ENCODE peak calls at places on chromosomes 5 and 9, in six cellular contexts. One of them, this sample, is unnamed. For H3K27me3 and H3K4me1, the result is how much of the 10 kb centered on the place peaks cover.

GRCh38 chr5:72178910-72179815 is 71.9 kb downstream of the MAP1B start:
- DNase-seq in esophagus squamous epithelium: no peak
- DNase-seq in effector memory CD4-positive, alpha-beta T cell: no peak
- DNase-seq in adrenal gland: peak
- DNase-seq in left ventricle myocardium inferior: peak
- DNase-seq in mesenchymal stem cell: peak
- DNase-seq in this sample: no peak

GRCh38 chr9:87543251-87543650 is 45.6 kb downstream of the DAPK1 start:
- DNase-seq in esophagus squamous epithelium: no peak
- DNase-seq in effector memory CD4-positive, alpha-beta T cell: no peak
- DNase-seq in adrenal gland: no peak
- DNase-seq in left ventricle myocardium inferior: no peak
- DNase-seq in mesenchymal stem cell: no peak
- DNase-seq in this sample: no peak

GRCh38 chr5:9835121-9835770 is 205.1 kb upstream of the TAS2R1 start:
- DNase-seq in esophagus squamous epithelium: no peak
- DNase-seq in effector memory CD4-positive, alpha-beta T cell: no peak
- DNase-seq in adrenal gland: no peak
- DNase-seq in left ventricle myocardium inferior: no peak
- DNase-seq in mesenchymal stem cell: no peak
- DNase-seq in this sample: no peak

GRCh38 chr5:33401482-33402390 is 39.0 kb upstream of the TARS1 start:
- DNase-seq in esophagus squamous epithelium: no peak
- DNase-seq in effector memory CD4-positive, alpha-beta T cell: no peak
- DNase-seq in adrenal gland: no peak
- DNase-seq in left ventricle myocardium inferior: no peak
- DNase-seq in mesenchymal stem cell: peak
- DNase-seq in this sample: no peak

GRCh38 chr5:17340363-17340762 is 122.9 kb downstream of the BASP1 start:
- DNase-seq in esophagus squamous epithelium: no peak
- DNase-seq in effector memory CD4-positive, alpha-beta T cell: no peak
- DNase-seq in adrenal gland: no peak
- DNase-seq in left ventricle myocardium inferior: no peak
- DNase-seq in mesenchymal stem cell: peak
- DNase-seq in this sample: no peak

GRCh38 chr9:68949271-68950000 is 64.5 kb downstream of the PRKACG start:
- DNase-seq in esophagus squamous epithelium: no peak
- DNase-seq in effector memory CD4-positive, alpha-beta T cell: no peak
- DNase-seq in adrenal gland: peak
- DNase-seq in left ventricle myocardium inferior: peak
- DNase-seq in mesenchymal stem cell: no peak
- DNase-seq in this sample: no peak

GRCh38 chr5:111143910-111144309 is 51.8 kb downstream of the WDR36 start:
- DNase-seq in esophagus squamous epithelium: no peak
- DNase-seq in effector memory CD4-positive, alpha-beta T cell: no peak
- DNase-seq in adrenal gland: peak
- DNase-seq in left ventricle myocardium inferior: peak
- DNase-seq in mesenchymal stem cell: peak
- DNase-seq in this sample: no peak

GRCh38 chr5:112097768-112098167 is 321.3 kb downstream of the EPB41L4A start:
- DNase-seq in esophagus squamous epithelium: no peak
- DNase-seq in effector memory CD4-positive, alpha-beta T cell: no peak
- DNase-seq in adrenal gland: no peak
- DNase-seq in left ventricle myocardium inferior: no peak
- DNase-seq in mesenchymal stem cell: no peak
- DNase-seq in this sample: no peak

GRCh38 chr9:114300846-114301797 is 21.8 kb upstream of the ORM1 start:
- DNase-seq in esophagus squamous epithelium: no peak
- DNase-seq in effector memory CD4-positive, alpha-beta T cell: no peak
- DNase-seq in adrenal gland: no peak
- DNase-seq in left ventricle myocardium inferior: no peak
- DNase-seq in mesenchymal stem cell: no peak
- DNase-seq in this sample: no peak

GRCh38 chr9:127910613-127911205 is 6.1 kb downstream of the ST6GALNAC4 start:
- DNase-seq in esophagus squamous epithelium: no peak
- DNase-seq in effector memory CD4-positive, alpha-beta T cell: no peak
- DNase-seq in adrenal gland: no peak
- DNase-seq in left ventricle myocardium inferior: no peak
- DNase-seq in mesenchymal stem cell: no peak
- DNase-seq in this sample: no peak

GRCh38 chr5:59542841-59543825 is 350.4 kb downstream of the PDE4D start:
- DNase-seq in esophagus squamous epithelium: no peak
- DNase-seq in effector memory CD4-positive, alpha-beta T cell: no peak
- DNase-seq in adrenal gland: peak
- DNase-seq in left ventricle myocardium inferior: peak
- DNase-seq in mesenchymal stem cell: peak
- DNase-seq in this sample: no peak

GRCh38 chr5:135544666-135545045 is 8.9 kb upstream of the NEUROG1 start:
- DNase-seq in esophagus squamous epithelium: no peak
- DNase-seq in effector memory CD4-positive, alpha-beta T cell: no peak
- DNase-seq in adrenal gland: no peak
- DNase-seq in left ventricle myocardium inferior: no peak
- DNase-seq in mesenchymal stem cell: no peak
- DNase-seq in this sample: peak

GRCh38 chr5:135376961-135377621 is 21.9 kb downstream of the MACROH2A1 start:
- DNase-seq in esophagus squamous epithelium: no peak
- DNase-seq in effector memory CD4-positive, alpha-beta T cell: no peak
- DNase-seq in adrenal gland: no peak
- DNase-seq in left ventricle myocardium inferior: no peak
- DNase-seq in mesenchymal stem cell: no peak
- DNase-seq in this sample: no peak

GRCh38 chr5:140152610-140152999 is 22.4 kb upstream of the CYSTM1 start:
- DNase-seq in esophagus squamous epithelium: no peak
- DNase-seq in effector memory CD4-positive, alpha-beta T cell: no peak
- DNase-seq in adrenal gland: no peak
- DNase-seq in left ventricle myocardium inferior: no peak
- DNase-seq in mesenchymal stem cell: no peak
- DNase-seq in this sample: no peak

GRCh38 chr9:2800385-2801179 is 43.3 kb downstream of the PUM3 start:
- DNase-seq in esophagus squamous epithelium: no peak
- DNase-seq in effector memory CD4-positive, alpha-beta T cell: no peak
- DNase-seq in adrenal gland: no peak
- DNase-seq in left ventricle myocardium inferior: no peak
- DNase-seq in mesenchymal stem cell: no peak
- DNase-seq in this sample: no peak

GRCh38 chr5:67538855-67539506 is 342.4 kb upstream of the CD180 start:
- DNase-seq in esophagus squamous epithelium: no peak
- DNase-seq in effector memory CD4-positive, alpha-beta T cell: no peak
- DNase-seq in adrenal gland: no peak
- DNase-seq in left ventricle myocardium inferior: no peak
- DNase-seq in mesenchymal stem cell: no peak
- DNase-seq in this sample: no peak

GRCh38 chr9:124042168-124042775 is 30.7 kb downstream of the LHX2 start:
- DNase-seq in esophagus squamous epithelium: no peak
- DNase-seq in effector memory CD4-positive, alpha-beta T cell: no peak
- DNase-seq in adrenal gland: no peak
- DNase-seq in left ventricle myocardium inferior: no peak
- DNase-seq in mesenchymal stem cell: no peak
- DNase-seq in this sample: peak

DNA sequence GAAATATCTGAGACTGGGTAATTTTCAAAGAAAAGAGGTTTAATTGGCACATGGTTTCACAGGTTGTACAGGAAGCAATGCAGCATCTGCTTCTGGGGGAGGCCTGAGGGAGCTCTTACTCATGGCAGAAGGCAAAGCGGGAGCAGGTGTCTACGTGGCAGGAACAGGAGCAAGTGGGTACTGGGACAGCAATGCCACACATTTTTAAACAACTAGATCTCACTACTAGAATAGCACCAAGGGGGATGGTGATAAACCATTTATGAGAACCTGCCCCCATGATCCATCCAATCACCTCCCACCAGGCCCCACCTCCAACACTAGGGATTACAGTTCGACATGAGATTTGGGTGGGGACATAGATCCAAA is 47.6 kb upstream of the HOMER1 start:
- DNase-seq in esophagus squamous epithelium: no peak
- DNase-seq in effector memory CD4-positive, alpha-beta T cell: no peak
- DNase-seq in adrenal gland: no peak
- DNase-seq in left ventricle myocardium inferior: no peak
- DNase-seq in mesenchymal stem cell: no peak
- DNase-seq in this sample: no peak
- H3K27me3 ChIP-seq in esophagus squamous epithelium: under half
- H3K27me3 ChIP-seq in effector memory CD4-positive, alpha-beta T cell: under half
- H3K27me3 ChIP-seq in adrenal gland: under half
- H3K27me3 ChIP-seq in left ventricle myocardium inferior: under half
- H3K27me3 ChIP-seq in mesenchymal stem cell: under half
- H3K27me3 ChIP-seq in this sample: under half

GRCh38 chr9:27499481-27499880 is 24.6 kb upstream of the IFNK start:
- DNase-seq in esophagus squamous epithelium: no peak
- DNase-seq in effector memory CD4-positive, alpha-beta T cell: no peak
- DNase-seq in adrenal gland: no peak
- DNase-seq in left ventricle myocardium inferior: no peak
- DNase-seq in mesenchymal stem cell: peak
- DNase-seq in this sample: no peak
- H3K4me1 ChIP-seq in esophagus squamous epithelium: under half
- H3K4me1 ChIP-seq in effector memory CD4-positive, alpha-beta T cell: under half
- H3K4me1 ChIP-seq in adrenal gland: under half
- H3K4me1 ChIP-seq in left ventricle myocardium inferior: under half
- H3K4me1 ChIP-seq in mesenchymal stem cell: under half
- H3K4me1 ChIP-seq in this sample: under half

GRCh38 chr5:378301-378891 is 56.9 kb downstream of the AHRR start:
- DNase-seq in esophagus squamous epithelium: no peak
- DNase-seq in effector memory CD4-positive, alpha-beta T cell: no peak
- DNase-seq in adrenal gland: no peak
- DNase-seq in left ventricle myocardium inferior: no peak
- DNase-seq in mesenchymal stem cell: peak
- DNase-seq in this sample: peak
- H3K27ac ChIP-seq in esophagus squamous epithelium: no peak
- H3K27ac ChIP-seq in effector memory CD4-positive, alpha-beta T cell: no peak
- H3K27ac ChIP-seq in adrenal gland: no peak
- H3K27ac ChIP-seq in left ventricle myocardium inferior: no peak
- H3K27ac ChIP-seq in mesenchymal stem cell: no peak
- H3K27ac ChIP-seq in this sample: no peak

GRCh38 chr9:37309136-37309535 is 113.4 kb upstream of the GRHPR start:
- DNase-seq in esophagus squamous epithelium: no peak
- DNase-seq in effector memory CD4-positive, alpha-beta T cell: no peak
- DNase-seq in adrenal gland: peak
- DNase-seq in left ventricle myocardium inferior: no peak
- DNase-seq in mesenchymal stem cell: no peak
- DNase-seq in this sample: no peak

DNA sequence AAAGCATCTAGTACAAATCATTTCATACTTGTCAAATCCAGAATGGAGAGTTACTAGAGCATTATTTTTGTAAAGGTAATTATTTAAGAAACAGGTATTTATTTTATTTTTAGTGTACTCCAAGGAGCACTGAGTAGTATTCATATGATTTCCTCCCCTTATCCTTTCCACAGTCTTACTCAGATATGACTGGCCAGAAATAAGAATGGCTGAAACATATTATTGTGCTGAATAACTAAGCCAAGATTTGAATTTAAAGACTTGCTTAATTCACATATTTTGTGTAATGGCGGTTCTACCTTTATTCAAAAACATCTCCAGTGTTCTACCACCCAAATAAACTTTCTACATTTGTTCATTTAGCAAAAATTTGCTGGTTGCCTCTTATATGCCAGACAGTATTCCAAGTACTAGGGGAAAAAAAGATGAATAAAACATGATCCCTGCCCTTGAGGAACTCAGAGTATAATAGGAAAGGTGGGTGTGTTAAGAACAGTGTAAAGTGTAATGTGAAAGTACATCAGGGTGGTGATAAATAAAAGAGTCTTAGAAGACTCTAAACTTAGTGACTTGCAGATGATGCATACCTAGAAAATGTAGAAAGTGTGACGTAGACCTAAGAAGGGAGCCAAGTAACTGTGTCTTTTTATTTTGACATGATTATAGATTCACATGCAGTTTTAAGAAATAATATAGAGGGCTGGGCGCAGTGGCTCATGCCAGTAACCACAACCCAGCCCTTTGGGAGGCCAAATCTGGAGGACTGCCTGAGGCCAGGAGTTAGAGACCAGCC is 110.4 kb upstream of the GRHPR start:
- DNase-seq in esophagus squamous epithelium: no peak
- DNase-seq in effector memory CD4-positive, alpha-beta T cell: no peak
- DNase-seq in adrenal gland: no peak
- DNase-seq in left ventricle myocardium inferior: no peak
- DNase-seq in mesenchymal stem cell: no peak
- DNase-seq in this sample: no peak
- H3K27me3 ChIP-seq in esophagus squamous epithelium: under half
- H3K27me3 ChIP-seq in effector memory CD4-positive, alpha-beta T cell: under half
- H3K27me3 ChIP-seq in adrenal gland: under half
- H3K27me3 ChIP-seq in left ventricle myocardium inferior: under half
- H3K27me3 ChIP-seq in mesenchymal stem cell: under half
- H3K27me3 ChIP-seq in this sample: under half

GRCh38 chr9:134173127-134174072 is 9.0 kb upstream of the RNU6ATAC start:
- DNase-seq in esophagus squamous epithelium: no peak
- DNase-seq in effector memory CD4-positive, alpha-beta T cell: no peak
- DNase-seq in adrenal gland: no peak
- DNase-seq in left ventricle myocardium inferior: no peak
- DNase-seq in mesenchymal stem cell: no peak
- DNase-seq in this sample: peak
- H3K4me1 ChIP-seq in esophagus squamous epithelium: under half
- H3K4me1 ChIP-seq in effector memory CD4-positive, alpha-beta T cell: under half
- H3K4me1 ChIP-seq in adrenal gland: under half
- H3K4me1 ChIP-seq in left ventricle myocardium inferior: under half
- H3K4me1 ChIP-seq in mesenchymal stem cell: under half
- H3K4me1 ChIP-seq in this sample: under half

DNA sequence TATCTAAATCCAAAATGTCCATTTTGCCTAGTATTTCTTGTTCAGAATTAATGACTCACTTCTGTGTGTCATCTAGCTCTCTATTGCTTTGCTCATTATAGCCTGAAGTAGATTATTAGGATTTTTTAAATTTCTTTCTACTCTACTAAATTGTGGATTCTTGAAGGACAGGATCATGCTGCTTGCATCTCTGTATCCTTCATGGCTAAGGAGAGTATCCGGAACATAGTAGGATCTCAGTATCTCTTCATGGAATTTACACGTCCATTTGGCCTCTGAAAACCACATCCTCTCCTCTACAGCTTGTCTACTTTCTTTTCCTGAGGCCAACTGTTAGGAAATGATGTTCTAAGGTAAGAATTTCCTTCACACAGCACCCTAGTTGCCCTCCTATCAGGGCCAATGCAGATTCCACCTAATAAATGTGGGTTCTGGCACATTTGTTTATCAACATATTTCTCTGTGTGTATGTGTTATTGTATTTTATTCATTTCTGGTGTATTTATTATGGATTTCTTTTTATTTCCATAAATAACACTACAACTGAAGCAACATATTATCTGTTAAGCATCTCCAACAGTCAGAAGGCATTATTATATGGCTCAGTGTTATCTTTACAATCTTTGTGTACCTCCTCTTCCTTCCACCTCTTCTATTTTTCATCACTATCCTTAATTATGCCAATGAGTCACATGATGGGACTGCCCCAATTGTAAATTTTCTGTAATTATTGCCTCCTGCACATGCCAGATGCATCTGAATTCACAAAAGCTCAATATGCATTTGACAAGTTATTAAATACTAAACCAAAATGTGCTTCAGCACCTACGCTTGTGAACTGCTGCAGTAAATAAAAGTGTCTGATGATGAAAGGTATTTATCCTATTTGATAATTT is 557.8 kb upstream of the TLE4 start:
- DNase-seq in esophagus squamous epithelium: no peak
- DNase-seq in effector memory CD4-positive, alpha-beta T cell: no peak
- DNase-seq in adrenal gland: no peak
- DNase-seq in left ventricle myocardium inferior: no peak
- DNase-seq in mesenchymal stem cell: peak
- DNase-seq in this sample: no peak
- H3K27ac ChIP-seq in esophagus squamous epithelium: no peak
- H3K27ac ChIP-seq in effector memory CD4-positive, alpha-beta T cell: no peak
- H3K27ac ChIP-seq in adrenal gland: no peak
- H3K27ac ChIP-seq in left ventricle myocardium inferior: no peak
- H3K27ac ChIP-seq in mesenchymal stem cell: no peak
- H3K27ac ChIP-seq in this sample: no peak

This sample was measured in upper lobe of left lung.